ENCODE peak calls at places on chromosomes 16 and 17, in four cellular contexts. F is ovary; I is stimulated activated CD8-positive, alpha-beta memory T cell treated with anti-CD3 and anti-CD28 coated beads, Interleukin-12 subunit alpha, Interleukin-12 subunit beta, amount 100 ng/mL, for 4 hours; Q is stomach. R is an unnamed sample.

GRCh38 chr17:50289268-50289667 is 15.0 kb downstream of the TMEM92 start:
- DNase-seq in F (no peak), I (no peak), Q (no peak), R (no peak)

GRCh38 chr17:44501866-44502265 is 1.3 kb downstream of the GPATCH8 start:
- DNase-seq in F (no peak), I (no peak), Q (no peak), R (no peak)

GRCh38 chr16:63461248-63461841 is 1425.1 kb upstream of the CDH8 start:
- DNase-seq in F (no peak), I (no peak), Q (no peak), R (no peak)

GRCh38 chr16:71337631-71338030 is 20.9 kb upstream of the CALB2 start:
- DNase-seq in F (no peak), I (no peak), Q (no peak), R (no peak)

GRCh38 chr16:56321571-56321970 is 103.8 kb downstream of the AMFR start:
- DNase-seq in F (no peak), I (no peak), Q (no peak), R (no peak)

GRCh38 chr16:309476-309875 is 26.5 kb downstream of the PDIA2 start:
- DNase-seq in F (no peak), I (no peak), Q (no peak), R (no peak)

GRCh38 chr17:48605409-48605864 is 651 bp upstream of the HOXB6 start:
- DNase-seq in F (no peak), I (no peak), Q (no peak), R (no peak)

GRCh38 chr17:21375757-21376584 is at the start of gene KCNJ12:
- DNase-seq in F (no peak), I (no peak), Q (peak), R (no peak)

GRCh38 chr17:79331492-79331891 is 256.9 kb downstream of the ENGASE start:
- DNase-seq in F (no peak), I (no peak), Q (no peak), R (no peak)

GRCh38 chr17:75808905-75809621 is 24.5 kb downstream of the UNK start:
- DNase-seq in F (no peak), I (no peak), Q (peak), R (no peak)

GRCh38 chr16:8944113-8944765 is 19.5 kb downstream of the USP7 start:
- DNase-seq in F (no peak), I (no peak), Q (no peak), R (no peak)

GRCh38 chr16:31484491-31485171 is 1.7 kb downstream of the SLC5A2 start:
- DNase-seq in F (no peak), I (no peak), Q (peak), R (no peak)

GRCh38 chr16:2233046-2233775 is 3.0 kb upstream of the DNASE1L2 start:
- DNase-seq in F (no peak), I (no peak), Q (no peak), R (no peak)

GRCh38 chr17:36182176-36183000 is 6.0 kb upstream of the TBC1D3B start:
- DNase-seq in F (peak), I (no peak), Q (no peak), R (no peak)

GRCh38 chr17:28612531-28612930 is 1.5 kb downstream of the RSKR start:
- DNase-seq in F (no peak), I (no peak), Q (no peak), R (no peak)

GRCh38 chr17:35161281-35161761 is 13.7 kb downstream of the UNC45B start:
- DNase-seq in F (no peak), I (no peak), Q (no peak), R (no peak)

GRCh38 chr17:78159575-78160158 is 8.7 kb upstream of the SYNGR2 start:
- DNase-seq in F (no peak), I (no peak), Q (no peak), R (no peak)

GRCh38 chr17:76566613-76566943 is 19.1 kb downstream of the ST6GALNAC2 start:
- DNase-seq in F (no peak), I (no peak), Q (no peak), R (no peak)

GRCh38 chr17:32854834-32855389 is 22.0 kb downstream of the MYO1D start:
- DNase-seq in F (no peak), I (no peak), Q (no peak), R (no peak)

GRCh38 chr16:84103678-84104077 is 13.1 kb downstream of the MBTPS1 start:
- DNase-seq in F (no peak), I (no peak), Q (no peak), R (no peak)

GRCh38 chr17:10178789-10179075 is 19.7 kb downstream of the GAS7 start:
- DNase-seq in F (no peak), I (no peak), Q (no peak), R (no peak)

GRCh38 chr17:55735784-55736405 is 13.2 kb upstream of the TMEM100 start:
- DNase-seq in F (peak), I (no peak), Q (no peak), R (no peak)

GRCh38 chr17:18966831-18967624 is 15.1 kb downstream of the SLC5A10 start:
- DNase-seq in F (no peak), I (no peak), Q (peak), R (no peak)

GRCh38 chr16:19113577-19114358 is at the start of gene ITPRIPL2:
- DNase-seq in F (peak), I (no peak), Q (peak), R (peak)

GRCh38 chr16:90018297-90019200 is 707 bp downstream of the DBNDD1 start:
- DNase-seq in F (no peak), I (no peak), Q (peak), R (no peak)

GRCh38 chr17:8894673-8895578 is 27.5 kb upstream of the PIK3R6 start:
- DNase-seq in F (no peak), I (no peak), Q (peak), R (peak)

GRCh38 chr16:72961115-72961832 is 86.7 kb downstream of the ZFHX3 start:
- DNase-seq in F (no peak), I (no peak), Q (no peak), R (no peak)

R was measured in frontal cortex.